ENCODE peak calls at places on chromosomes 6 and 20, in eight cellular contexts. G, A, H, W, I, F, N and R are unnamed samples.
A peak's percentile ranks its signal among the peaks of the same experiment; 100 is the strongest.

GRCh38 chr6:29442670-29443184 is 3.6 kb downstream of the OR10C1 start:
- DNase-seq in G (no peak), W (no peak), A (no peak), H (no peak), F (no peak), I (no peak), N (no peak), R (no peak)

GRCh38 chr20:49318091-49318429 is 40.2 kb upstream of the ZNFX1 start:
- DNase-seq in A (no peak), G (no peak), H (no peak), F (no peak), N (no peak), I (no peak), W (no peak), R (no peak)

GRCh38 chr6:150184850-150185480 is 42.1 kb downstream of the PPP1R14C start:
- DNase-seq in F (no peak), G (no peak), A (no peak), W (no peak), N (no peak), H (no peak), I (no peak), R (no peak)

GRCh38 chr6:151067684-151068596 is 171.8 kb upstream of the AKAP12 start:
- DNase-seq in A (no peak), I (peak; percentile 98), G (no peak), N (no peak), H (no peak), W (peak; percentile 95), F (no peak), R (peak; percentile 35)

GRCh38 chr6:147099974-147100373 is 104.2 kb upstream of the STXBP5 start:
- DNase-seq in G (no peak), F (no peak), I (peak; percentile 85), W (peak; percentile 54), A (no peak), H (no peak), N (no peak), R (no peak)

GRCh38 chr6:31821301-31822037 is 6.1 kb upstream of the HSPA1B start:
- DNase-seq in H (peak; percentile 39), N (no peak), I (no peak), F (peak; percentile 45), G (peak; percentile 49), W (no peak), A (no peak), R (peak; percentile 94)

GRCh38 chr20:57342829-57343228 is 8.2 kb upstream of the RAE1 start:
- DNase-seq in W (peak; percentile 47), G (no peak), F (no peak), H (no peak), N (no peak), I (no peak), A (no peak), R (no peak)

GRCh38 chr20:62480318-62480717 is 4.5 kb upstream of the GATA5 start:
- DNase-seq in W (no peak), I (no peak), H (no peak), N (no peak), A (no peak), F (no peak), G (no peak), R (no peak)

GRCh38 chr6:88823998-88824397 is 139.4 kb downstream of the RNGTT start:
- DNase-seq in G (no peak), N (no peak), H (no peak), F (no peak), W (peak; percentile 19), I (peak; percentile 54), A (no peak), R (no peak)

GRCh38 chr6:169931223-169931760 is 179.9 kb downstream of the ERMARD start:
- DNase-seq in F (no peak), N (no peak), I (no peak), W (no peak), A (no peak), H (no peak), G (no peak), R (no peak)